ENCODE peak calls at places on chromosomes 2 and 18, in four cellular contexts. One of them, this sample, is unnamed.

GRCh38 chr2:66024396-66024795 is 410.5 kb upstream of the MEIS1 start:
- DNase-seq in WTC11: peak; percentile 17
- DNase-seq in breast epithelium: no peak
- DNase-seq in ascending aorta: no peak
- DNase-seq in this sample: no peak

GRCh38 chr2:207311316-207312005 is 145.7 kb upstream of the KLF7 start:
- DNase-seq in ascending aorta: peak; percentile 80
- DNase-seq in WTC11: no peak
- DNase-seq in breast epithelium: no peak
- DNase-seq in this sample: no peak

GRCh38 chr2:44805391-44805790 is 136.1 kb upstream of the SIX3 start:
- DNase-seq in WTC11: peak; percentile 34
- DNase-seq in ascending aorta: no peak
- DNase-seq in breast epithelium: no peak
- DNase-seq in this sample: no peak

GRCh38 chr2:15560988-15561573 is at the start of gene NBAS:
- DNase-seq in breast epithelium: peak; percentile 82
- DNase-seq in ascending aorta: peak; percentile 91
- DNase-seq in WTC11: peak; percentile 81
- DNase-seq in this sample: peak; percentile 91

GRCh38 chr2:237858294-237859081 is 935 bp upstream of the RAMP1 start:
- DNase-seq in ascending aorta: peak; percentile 89
- DNase-seq in WTC11: peak; percentile 71
- DNase-seq in breast epithelium: no peak
- DNase-seq in this sample: peak; percentile 74

GRCh38 chr2:209933499-209934458 is 68.7 kb upstream of the RPE start:
- DNase-seq in breast epithelium: no peak
- DNase-seq in WTC11: no peak
- DNase-seq in ascending aorta: no peak
- DNase-seq in this sample: no peak

GRCh38 chr2:37350034-37350433 is 5.6 kb downstream of the QPCT start:
- DNase-seq in ascending aorta: no peak
- DNase-seq in WTC11: no peak
- DNase-seq in breast epithelium: no peak
- DNase-seq in this sample: peak; percentile 22

GRCh38 chr2:28348149-28348567 is 44.5 kb upstream of the FOSL2 start:
- DNase-seq in WTC11: no peak
- DNase-seq in ascending aorta: no peak
- DNase-seq in breast epithelium: no peak
- DNase-seq in this sample: no peak

GRCh38 chr2:240596491-240596931 is 10.0 kb downstream of the CAPN10 start:
- DNase-seq in WTC11: no peak
- DNase-seq in ascending aorta: peak; percentile 83
- DNase-seq in breast epithelium: no peak
- DNase-seq in this sample: peak; percentile 17

GRCh38 chr2:27412419-27413152 is 3.2 kb upstream of the PPM1G start:
- DNase-seq in WTC11: no peak
- DNase-seq in breast epithelium: no peak
- DNase-seq in ascending aorta: no peak
- DNase-seq in this sample: no peak

GRCh38 chr2:177574357-177574756 is 181.8 kb downstream of the AGPS start:
- DNase-seq in WTC11: no peak
- DNase-seq in breast epithelium: no peak
- DNase-seq in ascending aorta: no peak
- DNase-seq in this sample: no peak

GRCh38 chr2:177573120-177573519 is 180.5 kb downstream of the AGPS start:
- DNase-seq in breast epithelium: no peak
- DNase-seq in WTC11: no peak
- DNase-seq in ascending aorta: no peak
- DNase-seq in this sample: no peak

GRCh38 chr2:177568393-177568792 is 175.8 kb downstream of the AGPS start:
- DNase-seq in ascending aorta: no peak
- DNase-seq in WTC11: no peak
- DNase-seq in breast epithelium: no peak
- DNase-seq in this sample: no peak

GRCh38 chr2:177572236-177572671 is 179.7 kb downstream of the AGPS start:
- DNase-seq in WTC11: no peak
- DNase-seq in breast epithelium: no peak
- DNase-seq in ascending aorta: no peak
- DNase-seq in this sample: no peak

GRCh38 chr2:177568893-177569292 is 176.3 kb downstream of the AGPS start:
- DNase-seq in breast epithelium: no peak
- DNase-seq in WTC11: no peak
- DNase-seq in ascending aorta: no peak
- DNase-seq in this sample: no peak
- TF ChIP-seq CTCF in breast epithelium: no peak
- TF ChIP-seq CTCF in WTC11: no peak
- TF ChIP-seq CTCF in ascending aorta: no peak
- TF ChIP-seq CTCF in this sample: no peak

GRCh38 chr2:71932027-71932779 is 215.5 kb downstream of the CYP26B1 start:
- DNase-seq in ascending aorta: peak; percentile 46
- DNase-seq in breast epithelium: no peak
- DNase-seq in WTC11: no peak
- DNase-seq in this sample: no peak

GRCh38 chr2:71932780-71933466 is 214.7 kb downstream of the CYP26B1 start:
- DNase-seq in breast epithelium: no peak
- DNase-seq in ascending aorta: peak; percentile 45
- DNase-seq in WTC11: no peak
- DNase-seq in this sample: no peak

GRCh38 chr2:71934320-71934593 is 213.4 kb downstream of the CYP26B1 start:
- DNase-seq in breast epithelium: no peak
- DNase-seq in ascending aorta: no peak
- DNase-seq in WTC11: no peak
- DNase-seq in this sample: no peak

GRCh38 chr2:71934595-71935263 is 212.9 kb downstream of the CYP26B1 start:
- DNase-seq in breast epithelium: no peak
- DNase-seq in WTC11: no peak
- DNase-seq in ascending aorta: peak; percentile 79
- DNase-seq in this sample: no peak

DNA sequence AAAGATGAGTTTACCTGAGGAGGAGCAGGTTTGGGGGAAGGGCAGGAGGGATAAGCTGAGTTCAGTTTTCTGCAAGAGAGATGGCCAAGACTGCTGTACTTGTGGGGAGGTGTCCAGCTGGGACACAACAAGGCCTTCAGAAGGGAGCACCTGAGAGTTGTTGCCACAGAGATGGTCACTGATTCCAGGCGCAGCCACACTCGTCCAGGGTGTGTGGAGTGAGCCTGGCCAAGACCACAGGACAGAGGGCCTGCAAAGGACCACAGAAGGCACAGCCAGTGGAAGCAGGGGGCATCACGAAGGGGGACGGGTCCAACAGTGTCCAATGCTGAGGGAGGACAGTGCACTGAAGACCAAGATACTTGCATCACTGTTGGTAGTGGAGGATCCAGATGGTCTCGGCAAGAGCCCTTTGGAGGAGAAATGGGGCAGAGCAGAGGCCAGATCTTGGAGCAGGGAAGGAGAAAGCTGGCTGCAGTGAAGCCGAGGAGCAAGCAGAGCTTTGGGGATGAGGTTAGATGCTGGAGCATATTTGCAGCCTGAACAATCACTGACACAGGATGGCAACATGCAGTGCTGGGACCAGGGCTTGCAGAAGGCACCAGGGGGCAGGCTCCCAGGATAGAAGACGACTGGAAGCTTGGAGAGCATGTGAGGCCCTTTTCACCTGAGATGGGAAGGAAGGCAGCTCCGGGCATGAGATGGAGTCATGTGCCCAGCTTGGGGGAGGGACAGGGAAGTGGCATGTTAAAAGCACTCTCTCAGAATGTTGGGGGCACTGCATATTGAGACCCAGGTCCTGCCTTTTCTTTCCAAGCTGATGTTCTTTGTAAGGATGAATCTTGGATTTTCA is 214.0 kb downstream of the CYP26B1 start:
- DNase-seq in WTC11: no peak
- DNase-seq in breast epithelium: no peak
- DNase-seq in ascending aorta: peak; percentile 56
- DNase-seq in this sample: no peak
- TF ChIP-seq CTCF in WTC11: no peak
- TF ChIP-seq CTCF in breast epithelium: no peak
- TF ChIP-seq CTCF in ascending aorta: no peak
- TF ChIP-seq CTCF in this sample: no peak

GRCh38 chr2:164954954-164955701 is at the start of gene SLC38A11:
- DNase-seq in breast epithelium: no peak
- DNase-seq in WTC11: peak; percentile 28
- DNase-seq in ascending aorta: no peak
- DNase-seq in this sample: peak; percentile 17
- TF ChIP-seq CTCF in breast epithelium: no peak
- TF ChIP-seq CTCF in WTC11: no peak
- TF ChIP-seq CTCF in ascending aorta: no peak
- TF ChIP-seq CTCF in this sample: no peak

DNA sequence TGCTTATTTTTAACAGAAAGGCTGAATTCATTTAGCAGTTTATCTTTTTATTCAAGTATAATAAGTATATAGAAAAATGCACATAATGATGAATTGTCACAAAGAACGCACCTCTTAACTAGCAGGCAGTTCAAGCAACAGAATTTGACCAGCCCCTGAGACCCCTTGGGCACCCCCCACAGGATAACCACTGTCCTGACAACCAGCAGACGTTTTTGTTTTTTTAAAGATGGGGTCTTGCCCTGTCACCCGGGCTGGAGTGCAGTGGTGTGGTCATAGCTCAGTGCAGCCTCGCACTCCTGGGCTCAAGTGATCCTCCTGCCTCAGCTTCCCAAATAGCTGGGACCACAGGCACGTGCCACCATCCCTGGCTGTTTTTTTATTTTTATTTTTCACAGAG is 14.0 kb downstream of the PRELID3A start:
- DNase-seq in breast epithelium: no peak
- DNase-seq in WTC11: no peak
- DNase-seq in ascending aorta: no peak
- DNase-seq in this sample: no peak
- TF ChIP-seq CTCF in breast epithelium: no peak
- TF ChIP-seq CTCF in WTC11: no peak
- TF ChIP-seq CTCF in ascending aorta: no peak
- TF ChIP-seq CTCF in this sample: no peak

This sample was measured in glutamatergic neuron.